ENCODE peak calls at places on chromosomes 13 and 19, in four cellular contexts. A, K, D and L are unnamed samples.

GRCh38 chr13:83009987-83010386 is 872.3 kb downstream of the SLITRK1 start:
- DNase-seq in A (no peak), K (no peak), D (no peak), L (no peak)

GRCh38 chr13:95354680-95355487 is 53.6 kb upstream of the ABCC4 start:
- DNase-seq in A (peak; percentile 22), K (peak; percentile 72), D (no peak), L (no peak)

GRCh38 chr19:18439910-18440237 is 1.9 kb upstream of the ISYNA1 start:
- DNase-seq in A (no peak), K (no peak), D (no peak), L (no peak)

GRCh38 chr13:101736551-101736950 is 284.1 kb downstream of the ITGBL1 start:
- DNase-seq in A (no peak), K (no peak), D (no peak), L (no peak)

GRCh38 chr19:57348136-57348535 is 2.9 kb upstream of the ZNF304 start:
- DNase-seq in A (no peak), K (no peak), D (no peak), L (no peak)

GRCh38 chr13:108561152-108561551 is 68.3 kb upstream of the MYO16 start:
- DNase-seq in A (peak; percentile 24), K (peak; percentile 76), D (no peak), L (no peak)

GRCh38 chr19:35977446-35978222 is 17.4 kb upstream of the SDHAF1 start:
- DNase-seq in A (no peak), K (no peak), D (no peak), L (no peak)

GRCh38 chr13:71525004-71525403 is 342.0 kb downstream of the DACH1 start:
- DNase-seq in A (no peak), K (no peak), D (no peak), L (no peak)

GRCh38 chr19:32928806-32929205 is 43.0 kb downstream of the CEP89 start:
- DNase-seq in A (no peak), K (no peak), D (no peak), L (no peak)

GRCh38 chr13:100212904-100213538 is 124.1 kb downstream of the PCCA start:
- DNase-seq in A (no peak), K (no peak), D (no peak), L (no peak)

GRCh38 chr13:106859505-106859904 is 291.6 kb upstream of the ARGLU1 start:
- DNase-seq in A (no peak), K (no peak), D (no peak), L (no peak)

GRCh38 chr13:112066624-112067004 is 335 bp upstream of the SOX1 start:
- DNase-seq in A (peak; percentile 44), K (no peak), D (peak; percentile 84), L (peak; percentile 15)

GRCh38 chr13:107124129-107124718 is 556.3 kb upstream of the ARGLU1 start:
- DNase-seq in A (no peak), K (no peak), D (no peak), L (peak; percentile 2)

GRCh38 chr19:5447700-5448311 is 7.4 kb upstream of the ZNRF4 start:
- DNase-seq in A (no peak), K (no peak), D (no peak), L (no peak)

GRCh38 chr19:57815247-57816075 is 748 bp upstream of the ZNF552 start:
- DNase-seq in A (peak; percentile 33), K (peak; percentile 43), D (no peak), L (no peak)

GRCh38 chr19:29587518-29587986 is 18.5 kb upstream of the POP4 start:
- DNase-seq in A (no peak), K (no peak), D (no peak), L (no peak)

GRCh38 chr13:20616059-20616797 is 49.3 kb downstream of the IFT88 start:
- DNase-seq in A (no peak), K (no peak), D (no peak), L (no peak)

GRCh38 chr19:56367829-56368711 is 25.3 kb downstream of the ZNF582 start:
- DNase-seq in A (peak; percentile 93), K (peak; percentile 91), D (peak; percentile 97), L (peak; percentile 93)

GRCh38 chr19:18529782-18530181 is 7.9 kb upstream of the ELL start:
- DNase-seq in A (no peak), K (no peak), D (no peak), L (no peak)

GRCh38 chr13:106683918-106684317 is 116.0 kb upstream of the ARGLU1 start:
- DNase-seq in A (no peak), K (no peak), D (no peak), L (no peak)

GRCh38 chr19:296476-297225 is 5.4 kb upstream of the PLPP2 start:
- DNase-seq in A (no peak), K (no peak), D (no peak), L (no peak)

GRCh38 chr13:95530178-95530577 is 22.3 kb upstream of the CLDN10 start:
- DNase-seq in A (peak; percentile 73), K (no peak), D (no peak), L (no peak)

GRCh38 chr13:94712287-94712811 is at the start of gene SOX21:
- DNase-seq in A (no peak), K (no peak), D (no peak), L (peak; percentile 70)

GRCh38 chr19:50817941-50818858 is 5.4 kb downstream of the KLK1 start:
- DNase-seq in A (peak; percentile 97), K (no peak), D (peak; percentile 55), L (peak; percentile 79)

GRCh38 chr13:33519561-33520479 is 234.3 kb upstream of the STARD13 start:
- DNase-seq in A (no peak), K (no peak), D (no peak), L (no peak)

GRCh38 chr19:41860419-41861097 is 503 bp downstream of the RPS19 start:
- DNase-seq in A (no peak), K (no peak), D (no peak), L (peak; percentile 76)

GRCh38 chr19:17706750-17707181 is 12.5 kb upstream of the MAP1S start:
- DNase-seq in A (no peak), K (no peak), D (peak; percentile 76), L (no peak)

GRCh38 chr13:47291116-47291656 is 394.3 kb upstream of the HTR2A start:
- DNase-seq in A (no peak), K (no peak), D (no peak), L (no peak)

GRCh38 chr19:42109896-42110295 is 22.4 kb downstream of the POU2F2 start:
- DNase-seq in A (no peak), K (no peak), D (no peak), L (no peak)

GRCh38 chr19:1264801-1265610 is 4.1 kb upstream of the CIRBP start:
- DNase-seq in A (peak; percentile 66), K (no peak), D (peak; percentile 59), L (peak; percentile 59)

GRCh38 chr13:108924154-108924940 is 294.9 kb downstream of the MYO16 start:
- DNase-seq in A (no peak), K (no peak), D (no peak), L (no peak)

GRCh38 chr13:94382960-94383359 is 96.5 kb downstream of the DCT start:
- DNase-seq in A (no peak), K (no peak), D (no peak), L (peak; percentile 15)

DNA sequence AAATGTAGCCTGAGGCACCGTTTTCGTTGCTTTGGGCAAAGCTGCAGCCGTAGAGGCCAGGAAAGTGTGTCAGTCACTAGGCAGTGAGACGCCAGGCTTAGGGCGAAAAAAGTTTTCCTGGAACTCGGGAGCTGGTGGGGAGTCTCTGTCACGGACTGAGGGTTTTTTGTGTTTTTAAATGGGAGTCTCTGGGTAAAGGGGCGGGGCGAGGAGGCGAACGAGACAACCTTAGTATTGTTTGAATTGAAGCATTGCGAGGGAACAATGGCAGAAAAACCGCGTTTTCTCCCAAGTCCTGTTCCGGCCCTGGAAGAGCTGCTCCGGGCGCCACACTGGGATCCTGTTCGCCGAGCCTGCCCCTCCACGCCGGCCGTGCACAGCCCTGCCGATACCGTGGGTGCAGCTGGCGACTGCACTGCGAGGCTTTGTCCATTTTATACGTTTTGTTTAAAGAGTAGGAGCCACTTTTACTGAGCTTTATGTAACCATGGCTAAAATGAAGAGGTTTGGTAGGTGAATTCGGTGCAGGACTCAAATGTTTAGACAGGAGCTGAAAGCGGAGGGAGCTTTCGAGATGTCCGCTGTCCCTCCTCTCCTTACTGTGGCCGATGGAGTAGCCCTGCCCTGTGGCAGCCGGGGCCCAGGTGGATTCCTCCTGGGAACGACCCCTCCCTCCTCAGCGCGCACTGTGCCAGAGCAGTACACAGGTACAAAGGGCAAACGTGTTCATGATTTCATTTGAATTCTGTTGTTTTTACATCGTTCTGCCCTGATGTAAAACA is 1.5 kb downstream of the COL4A2 start:
- DNase-seq in A (peak; percentile 51), K (no peak), D (peak; percentile 46), L (no peak)
- TF ChIP-seq POLR2A in A (no peak), K (no peak), D (no peak), L (no peak)

GRCh38 chr13:113935081-113935511 is 38.8 kb downstream of the C13orf46 start:
- DNase-seq in A (no peak), K (peak; percentile 31), D (no peak), L (no peak)
- TF ChIP-seq POLR2A in A (no peak), K (no peak), D (no peak), L (no peak)

GRCh38 chr19:53541971-53542370 is 4.0 kb downstream of the ZNF331 start:
- DNase-seq in A (no peak), K (no peak), D (no peak), L (no peak)
- TF ChIP-seq POLR2A in A (no peak), K (no peak), D (no peak), L (no peak)

DNA sequence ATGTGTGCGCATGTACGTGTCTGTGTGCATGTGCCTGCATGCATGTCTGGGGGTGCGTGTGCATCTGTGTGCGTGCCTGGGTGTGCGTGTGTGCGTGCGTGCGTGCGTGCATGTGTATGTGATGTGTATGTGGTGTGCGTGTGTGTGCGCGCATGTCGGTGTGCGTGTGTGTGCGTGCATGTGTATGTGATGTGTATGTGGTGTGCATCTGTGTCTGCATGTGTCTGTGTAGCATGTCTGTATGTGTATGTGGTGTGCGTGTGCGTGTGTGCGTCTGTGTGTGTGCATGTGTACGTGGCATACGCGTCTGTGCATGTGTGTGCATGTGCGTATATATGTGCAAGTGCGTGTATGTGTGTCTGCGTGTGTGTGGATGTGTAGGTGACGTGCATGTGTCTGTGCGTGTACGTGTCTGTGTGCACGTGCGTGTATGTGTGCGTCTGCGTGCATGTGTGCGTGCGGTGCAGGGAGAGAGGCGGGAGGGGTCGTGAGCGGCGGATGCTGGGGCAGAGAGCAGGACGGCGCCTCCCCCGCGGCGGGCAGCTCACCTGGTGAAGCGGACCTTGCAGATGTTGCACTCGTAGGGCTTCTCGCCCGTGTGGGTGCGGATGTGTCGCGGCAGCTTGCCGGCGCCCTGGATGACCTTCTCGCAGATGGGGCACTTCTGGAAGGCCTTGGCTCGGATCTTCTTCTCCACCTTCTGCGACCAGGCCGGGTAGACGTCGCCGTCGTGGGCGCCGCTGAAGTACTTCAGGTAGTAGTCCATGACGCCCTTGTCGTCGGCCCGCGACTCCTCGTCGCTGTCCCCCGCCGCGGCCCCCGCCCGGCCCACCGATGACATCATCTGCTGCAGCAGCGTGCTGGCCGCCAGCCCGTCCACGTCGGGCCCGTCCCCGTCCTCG is 13.0 kb downstream of the ZBTB7A start:
- DNase-seq in A (no peak), K (no peak), D (no peak), L (no peak)
- TF ChIP-seq POLR2A in A (no peak), K (no peak), D (no peak), L (no peak)

GRCh38 chr19:10402441-10403038 is 802 bp downstream of the CDC37 start:
- DNase-seq in A (no peak), K (no peak), D (no peak), L (no peak)
- TF ChIP-seq POLR2A in A (no peak), K (peak; percentile 8), D (no peak), L (no peak)

DNA sequence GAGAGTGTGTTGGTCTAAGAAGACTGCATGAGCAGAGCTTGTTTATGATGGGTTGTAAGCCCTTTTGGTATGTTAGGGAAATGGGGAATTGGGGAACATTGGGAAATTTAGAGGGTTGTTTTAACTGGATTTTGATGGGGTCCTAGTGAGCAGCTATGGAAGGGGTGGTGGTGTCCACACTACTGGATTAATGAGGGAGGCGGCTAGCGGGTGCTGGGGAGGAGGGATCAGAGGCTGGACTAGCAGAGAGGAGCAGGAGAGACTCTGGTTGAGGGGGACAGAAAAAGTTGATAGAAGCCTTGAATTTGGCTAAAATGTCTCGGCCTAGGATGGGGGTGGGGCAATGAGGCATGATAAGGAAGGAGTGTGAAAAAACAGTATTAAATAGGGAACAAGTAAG is 1369.1 kb downstream of the UQCRFS1 start:
- DNase-seq in A (no peak), K (no peak), D (no peak), L (no peak)
- TF ChIP-seq POLR2A in A (no peak), K (no peak), D (no peak), L (no peak)